ENCODE peak calls at places on chromosomes 7 and 10, in four cellular contexts. Q, K, Z and N are unnamed samples.

GRCh38 chr10:34526758-34527730 is 288.1 kb downstream of the PARD3 start:
- DNase-seq in Q (no peak), K (no peak), Z (no peak), N (peak; percentile 65)

GRCh38 chr10:60470091-60470490 is 80.4 kb upstream of the ANK3 start:
- DNase-seq in Q (no peak), K (no peak), Z (no peak), N (no peak)

GRCh38 chr10:61663466-61663865 is 737 bp downstream of the CABCOCO1 start:
- DNase-seq in Q (no peak), K (no peak), Z (no peak), N (no peak)

GRCh38 chr7:35485436-35485835 is 209.5 kb downstream of the HERPUD2 start:
- DNase-seq in Q (no peak), K (no peak), Z (no peak), N (no peak)

GRCh38 chr7:98360221-98361124 is 40.4 kb downstream of the BAIAP2L1 start:
- DNase-seq in Q (peak; percentile 63), K (peak; percentile 51), Z (no peak), N (no peak)

GRCh38 chr10:113844091-113844490 is 9.8 kb downstream of the DCLRE1A start:
- DNase-seq in Q (peak; percentile 13), K (no peak), Z (no peak), N (no peak)

GRCh38 chr7:105389090-105389650 is 449 bp upstream of the SRPK2 start:
- DNase-seq in Q (no peak), K (peak; percentile 55), Z (peak; percentile 74), N (peak; percentile 32)

GRCh38 chr7:153193144-153193595 is 433.6 kb downstream of the ACTR3B start:
- DNase-seq in Q (peak; percentile 67), K (peak; percentile 12), Z (peak; percentile 87), N (no peak)

GRCh38 chr10:122116331-122116730 is 127.4 kb downstream of the TACC2 start:
- DNase-seq in Q (no peak), K (peak; percentile 26), Z (no peak), N (no peak)

DNA sequence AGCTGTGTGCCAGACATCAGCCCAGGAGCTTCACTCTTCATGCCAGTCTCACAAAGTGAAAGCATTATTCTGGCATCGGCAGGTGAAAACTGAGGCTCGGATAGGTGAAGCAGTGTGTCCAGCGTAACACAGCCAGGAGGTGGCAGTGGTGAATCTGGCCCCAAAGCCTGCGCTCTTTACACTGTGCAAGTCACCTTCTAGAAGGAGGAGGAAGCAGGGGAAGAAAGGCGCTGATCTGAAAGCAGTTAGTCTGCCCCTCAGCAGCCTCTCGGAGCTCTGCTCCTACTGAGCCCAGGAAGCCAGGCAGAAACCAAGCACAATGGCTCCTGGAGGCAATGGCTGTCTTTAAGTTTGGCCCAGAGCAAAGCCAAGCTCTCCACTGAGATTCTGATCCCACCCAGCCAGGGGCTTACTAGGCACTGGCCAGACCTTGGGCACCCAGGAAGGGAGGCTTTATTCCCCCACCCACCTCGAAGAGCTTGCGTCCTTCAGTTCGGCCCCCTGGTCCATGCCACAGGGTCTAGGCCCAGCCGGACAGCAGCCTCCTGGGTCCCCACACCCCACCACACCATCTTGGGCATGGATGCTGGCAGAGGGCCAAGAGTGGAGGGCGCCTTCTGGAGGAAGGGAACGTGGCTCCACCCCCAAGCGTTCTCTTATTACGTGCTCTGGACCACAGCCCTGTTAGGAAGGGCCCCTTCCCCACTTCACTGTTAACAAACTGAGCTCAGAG is 104.5 kb downstream of the GRID1 start:
- DNase-seq in Q (peak; percentile 14), K (peak; percentile 5), Z (peak; percentile 67), N (no peak)
- TF ChIP-seq SRF in Q (no peak), K (no peak), Z (no peak), N (no peak)

DNA sequence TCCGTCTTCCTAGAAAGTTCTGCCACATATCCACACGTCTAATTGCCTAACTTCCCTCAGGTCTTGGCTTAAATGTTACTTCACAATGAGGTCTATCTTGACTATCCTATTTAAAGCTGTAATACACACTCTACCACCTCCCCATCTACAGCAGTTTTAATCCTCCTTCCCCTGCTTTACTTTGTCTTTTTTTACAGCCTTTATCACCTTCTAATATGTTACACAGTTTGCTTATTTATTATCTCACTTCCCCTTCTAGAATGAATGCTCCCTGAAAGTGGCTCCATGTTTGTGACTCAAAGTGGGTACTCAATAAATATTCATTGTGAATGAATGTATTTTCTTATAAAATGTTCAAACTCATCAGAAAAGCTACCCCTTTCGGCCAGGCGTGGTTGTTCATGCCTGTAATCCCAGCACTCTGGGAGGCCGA is 13.6 kb upstream of the MICU1 start:
- DNase-seq in Q (no peak), K (no peak), Z (no peak), N (no peak)
- H3K27ac ChIP-seq in Q (no peak overlapping the region), K (peak overlapping the region; percentile 28), Z (no peak overlapping the region), N (no peak overlapping the region)

DNA sequence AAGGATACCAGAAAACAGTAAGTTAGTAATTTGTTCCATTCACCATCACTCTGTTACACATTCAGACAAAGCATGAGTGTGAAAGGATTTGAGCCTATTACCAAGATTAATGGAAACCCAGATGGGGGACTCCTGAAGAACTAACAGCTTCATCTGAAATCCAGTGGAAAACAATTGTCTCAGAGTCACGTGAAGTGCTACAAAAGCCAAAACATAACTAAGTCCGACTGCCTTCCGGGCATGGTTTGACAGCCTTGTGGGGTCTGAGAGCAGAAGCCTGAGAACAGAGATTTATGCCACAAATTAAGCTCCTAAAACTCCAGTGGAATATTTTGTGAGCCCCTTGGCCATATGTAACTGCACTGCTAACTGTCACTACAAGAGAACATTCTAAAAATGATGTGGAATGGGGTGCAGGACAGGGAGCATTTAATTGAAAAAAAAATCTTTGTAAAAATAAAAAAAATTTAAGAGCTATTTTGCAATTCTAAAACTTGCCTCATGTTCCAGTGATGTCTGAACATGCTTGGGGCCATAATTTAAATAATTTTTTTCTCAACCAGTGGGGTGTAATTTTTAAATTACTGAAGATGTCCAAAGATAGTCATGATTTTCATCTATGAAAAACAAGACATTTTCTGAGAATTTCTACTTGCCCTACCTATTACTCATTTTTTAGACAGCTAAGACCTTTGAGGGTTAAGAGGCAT is 555.1 kb downstream of the INHBA start:
- DNase-seq in Q (no peak), K (no peak), Z (no peak), N (no peak)
- H3K9ac ChIP-seq in Q (no peak overlapping the region), K (no peak overlapping the region), Z (no peak overlapping the region), N (no peak overlapping the region)

GRCh38 chr7:130734525-130735272 is 692 bp upstream of the KLF14 start:
- DNase-seq in Q (no peak), K (no peak), Z (no peak), N (no peak)
- TF ChIP-seq SRF in Q (no peak), K (no peak), Z (no peak), N (no peak)

DNA sequence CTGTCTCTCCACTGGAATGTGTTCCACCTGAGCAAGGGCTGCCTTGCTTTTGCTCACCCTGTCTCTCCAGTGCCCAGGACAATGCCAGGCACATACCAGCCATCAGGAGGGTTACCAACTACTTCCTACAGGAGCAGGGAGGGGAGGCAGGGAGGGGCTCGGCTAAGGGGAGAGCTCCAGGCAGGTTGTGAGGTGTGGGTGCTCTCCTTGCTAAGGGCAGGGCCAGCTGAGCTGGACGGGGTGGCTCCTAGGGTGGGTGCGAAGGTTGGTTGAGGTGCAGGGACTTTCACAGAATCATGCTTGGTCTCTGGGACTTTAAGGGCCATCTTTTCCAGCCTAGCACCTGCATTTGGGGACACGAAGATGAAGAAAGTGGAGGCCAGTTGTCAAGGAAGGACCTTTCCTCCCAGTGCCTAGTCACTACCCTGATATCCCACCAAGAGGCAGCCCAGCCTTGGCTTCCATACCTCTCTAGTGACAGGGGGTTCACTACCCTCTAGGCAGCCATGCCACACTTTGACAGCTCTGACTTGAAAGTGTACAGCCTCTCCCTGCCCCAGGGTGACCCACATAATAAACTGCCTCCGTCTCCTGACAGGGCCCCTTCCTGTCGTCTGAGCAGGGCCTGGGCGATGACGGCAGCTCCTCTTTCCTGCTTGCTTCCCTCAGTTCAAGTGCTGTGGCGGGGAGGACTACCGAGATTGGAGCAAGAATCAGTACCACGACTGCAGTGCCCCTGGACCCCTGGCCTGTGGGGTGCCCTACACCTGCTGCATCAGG is 46.5 kb downstream of the TSPAN15 start:
- DNase-seq in Q (no peak), K (no peak), Z (no peak), N (no peak)
- H3K27ac ChIP-seq in Q (no peak overlapping the region), K (no peak overlapping the region), Z (no peak overlapping the region), N (no peak overlapping the region)

DNA sequence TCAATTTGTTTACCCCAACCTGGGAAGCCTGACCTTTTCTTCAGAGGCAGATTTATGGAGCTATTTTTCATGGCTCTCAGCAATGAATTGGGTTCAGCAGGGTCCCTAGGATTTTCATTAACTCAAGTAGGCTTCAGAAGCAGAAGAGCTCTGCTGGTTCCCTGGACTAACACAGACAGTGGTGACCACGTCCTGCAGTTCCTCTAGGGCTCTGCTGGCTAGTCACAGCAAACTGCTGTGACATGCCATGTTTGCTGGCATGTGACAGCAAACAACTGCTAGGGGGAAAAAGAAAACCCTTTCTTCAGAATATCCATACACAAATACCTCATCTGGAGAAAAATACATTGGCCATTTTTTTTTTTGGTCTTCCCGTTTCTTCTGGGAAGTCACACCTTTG is 13.2 kb downstream of the BAMBI start:
- DNase-seq in Q (no peak), K (no peak), Z (no peak), N (no peak)
- H3K9ac ChIP-seq in Q (no peak overlapping the region), K (no peak overlapping the region), Z (no peak overlapping the region), N (no peak overlapping the region)